ENCODE peak calls at places on chromosomes 4 and X, in eight cellular contexts. One of them, this sample, is unnamed.

GRCh38 chrX:69027181-69028005 is 137.9 kb downstream of the PJA1 start:
- DNase-seq in astrocyte of the cerebellum: peak; percentile 33
- DNase-seq in H4: peak; percentile 77
- DNase-seq in activated T-cell treated with anti-CD3 and anti-CD28 coated beads for 4 hours: no peak
- DNase-seq in NCI-H345: no peak
- DNase-seq in left lung: no peak
- DNase-seq in SJSA1: peak; percentile 48
- DNase-seq in pons: no peak
- DNase-seq in this sample: no peak

GRCh38 chr4:81405900-81406401 is 65.8 kb downstream of the RASGEF1B start:
- DNase-seq in pons: peak; percentile 98
- DNase-seq in SJSA1: no peak
- DNase-seq in activated T-cell treated with anti-CD3 and anti-CD28 coated beads for 4 hours: peak; percentile 33
- DNase-seq in NCI-H345: peak; percentile 64
- DNase-seq in left lung: no peak
- DNase-seq in astrocyte of the cerebellum: peak; percentile 70
- DNase-seq in H4: peak; percentile 78
- DNase-seq in this sample: no peak

GRCh38 chr4:150140774-150141400 is 62.6 kb downstream of the DCLK2 start:
- DNase-seq in left lung: no peak
- DNase-seq in H4: peak; percentile 59
- DNase-seq in pons: no peak
- DNase-seq in activated T-cell treated with anti-CD3 and anti-CD28 coated beads for 4 hours: no peak
- DNase-seq in NCI-H345: no peak
- DNase-seq in astrocyte of the cerebellum: peak; percentile 61
- DNase-seq in SJSA1: no peak
- DNase-seq in this sample: no peak

GRCh38 chr4:47577779-47578553 is 92.9 kb downstream of the ATP10D start:
- DNase-seq in SJSA1: no peak
- DNase-seq in activated T-cell treated with anti-CD3 and anti-CD28 coated beads for 4 hours: no peak
- DNase-seq in pons: no peak
- DNase-seq in astrocyte of the cerebellum: peak; percentile 3
- DNase-seq in left lung: no peak
- DNase-seq in NCI-H345: no peak
- DNase-seq in H4: no peak
- DNase-seq in this sample: no peak

GRCh38 chr4:6546091-6546490 is 28.9 kb upstream of the MAN2B2 start:
- DNase-seq in activated T-cell treated with anti-CD3 and anti-CD28 coated beads for 4 hours: no peak
- DNase-seq in H4: no peak
- DNase-seq in left lung: no peak
- DNase-seq in pons: no peak
- DNase-seq in SJSA1: no peak
- DNase-seq in NCI-H345: no peak
- DNase-seq in astrocyte of the cerebellum: no peak
- DNase-seq in this sample: no peak

GRCh38 chr4:131499139-131499873 is 1649.8 kb upstream of the PCDH10 start:
- DNase-seq in H4: peak; percentile 84
- DNase-seq in astrocyte of the cerebellum: peak; percentile 93
- DNase-seq in activated T-cell treated with anti-CD3 and anti-CD28 coated beads for 4 hours: no peak
- DNase-seq in pons: no peak
- DNase-seq in SJSA1: no peak
- DNase-seq in NCI-H345: no peak
- DNase-seq in left lung: no peak
- DNase-seq in this sample: no peak

GRCh38 chr4:55397521-55398321 is 2.0 kb downstream of the TMEM165 start:
- DNase-seq in NCI-H345: peak; percentile 26
- DNase-seq in SJSA1: no peak
- DNase-seq in left lung: no peak
- DNase-seq in activated T-cell treated with anti-CD3 and anti-CD28 coated beads for 4 hours: no peak
- DNase-seq in H4: peak; percentile 21
- DNase-seq in pons: peak; percentile 76
- DNase-seq in astrocyte of the cerebellum: no peak
- DNase-seq in this sample: no peak

GRCh38 chr4:2700031-2700430 is 56.1 kb downstream of the TNIP2 start:
- DNase-seq in pons: no peak
- DNase-seq in activated T-cell treated with anti-CD3 and anti-CD28 coated beads for 4 hours: no peak
- DNase-seq in astrocyte of the cerebellum: no peak
- DNase-seq in SJSA1: no peak
- DNase-seq in NCI-H345: no peak
- DNase-seq in H4: no peak
- DNase-seq in left lung: no peak
- DNase-seq in this sample: peak; percentile 62

GRCh38 chr4:165398570-165398969 is 19.8 kb downstream of the CPE start:
- DNase-seq in pons: no peak
- DNase-seq in SJSA1: no peak
- DNase-seq in H4: peak; percentile 11
- DNase-seq in activated T-cell treated with anti-CD3 and anti-CD28 coated beads for 4 hours: no peak
- DNase-seq in left lung: no peak
- DNase-seq in astrocyte of the cerebellum: no peak
- DNase-seq in NCI-H345: peak; percentile 93
- DNase-seq in this sample: no peak

GRCh38 chr4:1772869-1773538 is 20.1 kb upstream of the FGFR3 start:
- DNase-seq in pons: no peak
- DNase-seq in activated T-cell treated with anti-CD3 and anti-CD28 coated beads for 4 hours: no peak
- DNase-seq in NCI-H345: no peak
- DNase-seq in left lung: no peak
- DNase-seq in SJSA1: no peak
- DNase-seq in astrocyte of the cerebellum: no peak
- DNase-seq in H4: no peak
- DNase-seq in this sample: no peak

GRCh38 chrX:118049713-118050112 is 66.9 kb downstream of the KLHL13 start:
- DNase-seq in activated T-cell treated with anti-CD3 and anti-CD28 coated beads for 4 hours: no peak
- DNase-seq in pons: no peak
- DNase-seq in NCI-H345: no peak
- DNase-seq in left lung: no peak
- DNase-seq in H4: no peak
- DNase-seq in SJSA1: no peak
- DNase-seq in astrocyte of the cerebellum: no peak
- DNase-seq in this sample: no peak

GRCh38 chr4:140038031-140038533 is 115.9 kb downstream of the MAML3 start:
- DNase-seq in SJSA1: no peak
- DNase-seq in left lung: no peak
- DNase-seq in astrocyte of the cerebellum: peak; percentile 72
- DNase-seq in H4: peak; percentile 10
- DNase-seq in pons: no peak
- DNase-seq in activated T-cell treated with anti-CD3 and anti-CD28 coated beads for 4 hours: no peak
- DNase-seq in NCI-H345: no peak
- DNase-seq in this sample: no peak

GRCh38 chr4:1594871-1595788 is 89.0 kb downstream of the FAM53A start:
- DNase-seq in astrocyte of the cerebellum: no peak
- DNase-seq in activated T-cell treated with anti-CD3 and anti-CD28 coated beads for 4 hours: no peak
- DNase-seq in SJSA1: no peak
- DNase-seq in pons: no peak
- DNase-seq in NCI-H345: no peak
- DNase-seq in left lung: no peak
- DNase-seq in H4: no peak
- DNase-seq in this sample: peak; percentile 32

GRCh38 chr4:64417974-64418373 is 8.7 kb upstream of the TECRL start:
- DNase-seq in left lung: no peak
- DNase-seq in pons: peak; percentile 50
- DNase-seq in SJSA1: no peak
- DNase-seq in NCI-H345: no peak
- DNase-seq in astrocyte of the cerebellum: peak; percentile 36
- DNase-seq in activated T-cell treated with anti-CD3 and anti-CD28 coated beads for 4 hours: no peak
- DNase-seq in H4: peak; percentile 49
- DNase-seq in this sample: no peak

GRCh38 chr4:93317046-93317445 is 511.5 kb upstream of the ATOH1 start:
- DNase-seq in NCI-H345: peak; percentile 10
- DNase-seq in left lung: no peak
- DNase-seq in pons: no peak
- DNase-seq in SJSA1: no peak
- DNase-seq in H4: no peak
- DNase-seq in activated T-cell treated with anti-CD3 and anti-CD28 coated beads for 4 hours: no peak
- DNase-seq in astrocyte of the cerebellum: no peak
- DNase-seq in this sample: no peak

GRCh38 chrX:14934423-14934822 is 61.2 kb downstream of the MOSPD2 start:
- DNase-seq in H4: no peak
- DNase-seq in SJSA1: no peak
- DNase-seq in left lung: no peak
- DNase-seq in astrocyte of the cerebellum: no peak
- DNase-seq in NCI-H345: no peak
- DNase-seq in pons: no peak
- DNase-seq in activated T-cell treated with anti-CD3 and anti-CD28 coated beads for 4 hours: no peak
- DNase-seq in this sample: no peak

GRCh38 chrX:68634649-68635227 is 12.7 kb upstream of the STARD8 start:
- DNase-seq in activated T-cell treated with anti-CD3 and anti-CD28 coated beads for 4 hours: no peak
- DNase-seq in H4: no peak
- DNase-seq in NCI-H345: no peak
- DNase-seq in SJSA1: no peak
- DNase-seq in pons: no peak
- DNase-seq in left lung: no peak
- DNase-seq in astrocyte of the cerebellum: no peak
- DNase-seq in this sample: no peak

GRCh38 chr4:83125738-83126141 is 11.2 kb upstream of the PLAC8 start:
- DNase-seq in left lung: no peak
- DNase-seq in pons: no peak
- DNase-seq in NCI-H345: no peak
- DNase-seq in SJSA1: no peak
- DNase-seq in H4: no peak
- DNase-seq in activated T-cell treated with anti-CD3 and anti-CD28 coated beads for 4 hours: peak; percentile 12
- DNase-seq in astrocyte of the cerebellum: no peak
- DNase-seq in this sample: no peak

GRCh38 chr4:174697164-174697563 is 131.9 kb downstream of the GLRA3 start:
- DNase-seq in left lung: no peak
- DNase-seq in NCI-H345: no peak
- DNase-seq in SJSA1: no peak
- DNase-seq in astrocyte of the cerebellum: no peak
- DNase-seq in activated T-cell treated with anti-CD3 and anti-CD28 coated beads for 4 hours: no peak
- DNase-seq in pons: no peak
- DNase-seq in H4: no peak
- DNase-seq in this sample: no peak

GRCh38 chr4:54717694-54718093 is 59.9 kb downstream of the KIT start:
- DNase-seq in astrocyte of the cerebellum: no peak
- DNase-seq in left lung: no peak
- DNase-seq in H4: no peak
- DNase-seq in SJSA1: no peak
- DNase-seq in NCI-H345: no peak
- DNase-seq in pons: peak; percentile 59
- DNase-seq in activated T-cell treated with anti-CD3 and anti-CD28 coated beads for 4 hours: no peak
- DNase-seq in this sample: no peak

GRCh38 chr4:26356067-26356466 is 35.3 kb downstream of the RBPJ start:
- DNase-seq in pons: no peak
- DNase-seq in left lung: no peak
- DNase-seq in astrocyte of the cerebellum: no peak
- DNase-seq in H4: no peak
- DNase-seq in activated T-cell treated with anti-CD3 and anti-CD28 coated beads for 4 hours: no peak
- DNase-seq in SJSA1: no peak
- DNase-seq in NCI-H345: no peak
- DNase-seq in this sample: no peak

GRCh38 chrX:110280954-110281353 is 36.9 kb downstream of the AMMECR1 start:
- DNase-seq in activated T-cell treated with anti-CD3 and anti-CD28 coated beads for 4 hours: no peak
- DNase-seq in SJSA1: no peak
- DNase-seq in H4: peak; percentile 6
- DNase-seq in astrocyte of the cerebellum: peak; percentile 13
- DNase-seq in pons: no peak
- DNase-seq in left lung: no peak
- DNase-seq in NCI-H345: no peak
- DNase-seq in this sample: no peak

GRCh38 chr4:108833041-108833440 is 70.2 kb upstream of the ETNPPL start:
- DNase-seq in left lung: no peak
- DNase-seq in H4: no peak
- DNase-seq in astrocyte of the cerebellum: no peak
- DNase-seq in activated T-cell treated with anti-CD3 and anti-CD28 coated beads for 4 hours: no peak
- DNase-seq in NCI-H345: no peak
- DNase-seq in SJSA1: no peak
- DNase-seq in pons: no peak
- DNase-seq in this sample: no peak

GRCh38 chr4:152308925-152309324 is 227.0 kb downstream of the FBXW7 start:
- DNase-seq in astrocyte of the cerebellum: no peak
- DNase-seq in activated T-cell treated with anti-CD3 and anti-CD28 coated beads for 4 hours: no peak
- DNase-seq in NCI-H345: peak; percentile 73
- DNase-seq in left lung: no peak
- DNase-seq in pons: no peak
- DNase-seq in SJSA1: no peak
- DNase-seq in H4: no peak
- DNase-seq in this sample: no peak

GRCh38 chrX:41327359-41327758 is 6.6 kb upstream of the DDX3X start:
- DNase-seq in H4: no peak
- DNase-seq in astrocyte of the cerebellum: no peak
- DNase-seq in left lung: no peak
- DNase-seq in activated T-cell treated with anti-CD3 and anti-CD28 coated beads for 4 hours: no peak
- DNase-seq in SJSA1: no peak
- DNase-seq in NCI-H345: no peak
- DNase-seq in pons: no peak
- DNase-seq in this sample: no peak

GRCh38 chr4:79247695-79248394 is 78.0 kb downstream of the NAA11 start:
- DNase-seq in H4: no peak
- DNase-seq in pons: no peak
- DNase-seq in NCI-H345: no peak
- DNase-seq in SJSA1: no peak
- DNase-seq in left lung: no peak
- DNase-seq in astrocyte of the cerebellum: no peak
- DNase-seq in activated T-cell treated with anti-CD3 and anti-CD28 coated beads for 4 hours: no peak
- DNase-seq in this sample: no peak

This sample was measured in aorta.